ENCODE peak calls at places on chromosomes 1 and 21, in five cellular contexts. One of them, this sample, is unnamed.

GRCh38 chr1:97094257-97094972 is 372.8 kb downstream of the PTBP2 start:
- DNase-seq in NCI-H446 treated with DMSO at 0.1 percent for 48 hours: no peak
- DNase-seq in activated T-cell treated with anti-CD3 and anti-CD28 coated beads, Interleukin-2, amount 50 U/mL, for 4 hours: no peak
- DNase-seq in putamen: no peak
- DNase-seq in stimulated activated CD4-positive, alpha-beta T cell treated with anti-CD3 and anti-CD28 coated beads, Interleukin-4, amount 100 ng/mL, for 48 hours: no peak
- DNase-seq in this sample: no peak

GRCh38 chr21:34129039-34129891 is 55.9 kb downstream of the MRPS6 start:
- DNase-seq in NCI-H446 treated with DMSO at 0.1 percent for 48 hours: peak; percentile 62
- DNase-seq in activated T-cell treated with anti-CD3 and anti-CD28 coated beads, Interleukin-2, amount 50 U/mL, for 4 hours: peak; percentile 54
- DNase-seq in putamen: peak; percentile 69
- DNase-seq in stimulated activated CD4-positive, alpha-beta T cell treated with anti-CD3 and anti-CD28 coated beads, Interleukin-4, amount 100 ng/mL, for 48 hours: peak; percentile 56
- DNase-seq in this sample: peak; percentile 94

GRCh38 chr1:54238353-54239040 is 38.5 kb downstream of the MRPL37 start:
- DNase-seq in NCI-H446 treated with DMSO at 0.1 percent for 48 hours: no peak
- DNase-seq in activated T-cell treated with anti-CD3 and anti-CD28 coated beads, Interleukin-2, amount 50 U/mL, for 4 hours: no peak
- DNase-seq in putamen: no peak
- DNase-seq in stimulated activated CD4-positive, alpha-beta T cell treated with anti-CD3 and anti-CD28 coated beads, Interleukin-4, amount 100 ng/mL, for 48 hours: no peak
- DNase-seq in this sample: no peak

GRCh38 chr1:59071289-59071688 is 225.6 kb upstream of the FGGY start:
- DNase-seq in NCI-H446 treated with DMSO at 0.1 percent for 48 hours: no peak
- DNase-seq in activated T-cell treated with anti-CD3 and anti-CD28 coated beads, Interleukin-2, amount 50 U/mL, for 4 hours: no peak
- DNase-seq in putamen: no peak
- DNase-seq in stimulated activated CD4-positive, alpha-beta T cell treated with anti-CD3 and anti-CD28 coated beads, Interleukin-4, amount 100 ng/mL, for 48 hours: no peak
- DNase-seq in this sample: no peak

GRCh38 chr1:235588916-235589515 is 60.6 kb downstream of the GNG4 start:
- DNase-seq in NCI-H446 treated with DMSO at 0.1 percent for 48 hours: no peak
- DNase-seq in activated T-cell treated with anti-CD3 and anti-CD28 coated beads, Interleukin-2, amount 50 U/mL, for 4 hours: no peak
- DNase-seq in putamen: no peak
- DNase-seq in stimulated activated CD4-positive, alpha-beta T cell treated with anti-CD3 and anti-CD28 coated beads, Interleukin-4, amount 100 ng/mL, for 48 hours: no peak
- DNase-seq in this sample: no peak

GRCh38 chr1:27873671-27874384 is 1.5 kb downstream of the THEMIS2 start:
- DNase-seq in NCI-H446 treated with DMSO at 0.1 percent for 48 hours: no peak
- DNase-seq in activated T-cell treated with anti-CD3 and anti-CD28 coated beads, Interleukin-2, amount 50 U/mL, for 4 hours: no peak
- DNase-seq in putamen: no peak
- DNase-seq in stimulated activated CD4-positive, alpha-beta T cell treated with anti-CD3 and anti-CD28 coated beads, Interleukin-4, amount 100 ng/mL, for 48 hours: no peak
- DNase-seq in this sample: no peak

GRCh38 chr1:189021577-189021976 is 1456.1 kb downstream of the BRINP3 start:
- DNase-seq in NCI-H446 treated with DMSO at 0.1 percent for 48 hours: no peak
- DNase-seq in activated T-cell treated with anti-CD3 and anti-CD28 coated beads, Interleukin-2, amount 50 U/mL, for 4 hours: no peak
- DNase-seq in putamen: no peak
- DNase-seq in stimulated activated CD4-positive, alpha-beta T cell treated with anti-CD3 and anti-CD28 coated beads, Interleukin-4, amount 100 ng/mL, for 48 hours: no peak
- DNase-seq in this sample: no peak

GRCh38 chr1:61139324-61140055 is 57.1 kb downstream of the NFIA start:
- DNase-seq in NCI-H446 treated with DMSO at 0.1 percent for 48 hours: no peak
- DNase-seq in activated T-cell treated with anti-CD3 and anti-CD28 coated beads, Interleukin-2, amount 50 U/mL, for 4 hours: no peak
- DNase-seq in putamen: no peak
- DNase-seq in stimulated activated CD4-positive, alpha-beta T cell treated with anti-CD3 and anti-CD28 coated beads, Interleukin-4, amount 100 ng/mL, for 48 hours: no peak
- DNase-seq in this sample: no peak

GRCh38 chr21:46247699-46248460 is 19.3 kb upstream of the LSS start:
- DNase-seq in NCI-H446 treated with DMSO at 0.1 percent for 48 hours: peak; percentile 22
- DNase-seq in activated T-cell treated with anti-CD3 and anti-CD28 coated beads, Interleukin-2, amount 50 U/mL, for 4 hours: no peak
- DNase-seq in putamen: no peak
- DNase-seq in stimulated activated CD4-positive, alpha-beta T cell treated with anti-CD3 and anti-CD28 coated beads, Interleukin-4, amount 100 ng/mL, for 48 hours: no peak
- DNase-seq in this sample: peak; percentile 25

GRCh38 chr1:177119311-177119710 is 45.2 kb downstream of the ASTN1 start:
- DNase-seq in NCI-H446 treated with DMSO at 0.1 percent for 48 hours: no peak
- DNase-seq in activated T-cell treated with anti-CD3 and anti-CD28 coated beads, Interleukin-2, amount 50 U/mL, for 4 hours: no peak
- DNase-seq in putamen: no peak
- DNase-seq in stimulated activated CD4-positive, alpha-beta T cell treated with anti-CD3 and anti-CD28 coated beads, Interleukin-4, amount 100 ng/mL, for 48 hours: no peak
- DNase-seq in this sample: peak; percentile 79

GRCh38 chr1:63042278-63042677 is 258.3 kb downstream of the ATG4C start:
- DNase-seq in NCI-H446 treated with DMSO at 0.1 percent for 48 hours: no peak
- DNase-seq in activated T-cell treated with anti-CD3 and anti-CD28 coated beads, Interleukin-2, amount 50 U/mL, for 4 hours: no peak
- DNase-seq in putamen: no peak
- DNase-seq in stimulated activated CD4-positive, alpha-beta T cell treated with anti-CD3 and anti-CD28 coated beads, Interleukin-4, amount 100 ng/mL, for 48 hours: no peak
- DNase-seq in this sample: no peak

GRCh38 chr1:212951058-212951923 is 950 bp downstream of the VASH2 start:
- DNase-seq in NCI-H446 treated with DMSO at 0.1 percent for 48 hours: no peak
- DNase-seq in activated T-cell treated with anti-CD3 and anti-CD28 coated beads, Interleukin-2, amount 50 U/mL, for 4 hours: no peak
- DNase-seq in putamen: no peak
- DNase-seq in stimulated activated CD4-positive, alpha-beta T cell treated with anti-CD3 and anti-CD28 coated beads, Interleukin-4, amount 100 ng/mL, for 48 hours: no peak
- DNase-seq in this sample: no peak

GRCh38 chr21:32886339-32886738 is 114.8 kb upstream of the PAXBP1 start:
- DNase-seq in NCI-H446 treated with DMSO at 0.1 percent for 48 hours: no peak
- DNase-seq in activated T-cell treated with anti-CD3 and anti-CD28 coated beads, Interleukin-2, amount 50 U/mL, for 4 hours: peak; percentile 11
- DNase-seq in putamen: no peak
- DNase-seq in stimulated activated CD4-positive, alpha-beta T cell treated with anti-CD3 and anti-CD28 coated beads, Interleukin-4, amount 100 ng/mL, for 48 hours: peak; percentile 6
- DNase-seq in this sample: no peak

GRCh38 chr1:165173409-165173808 is 183.1 kb downstream of the LMX1A start:
- DNase-seq in NCI-H446 treated with DMSO at 0.1 percent for 48 hours: no peak
- DNase-seq in activated T-cell treated with anti-CD3 and anti-CD28 coated beads, Interleukin-2, amount 50 U/mL, for 4 hours: no peak
- DNase-seq in putamen: no peak
- DNase-seq in stimulated activated CD4-positive, alpha-beta T cell treated with anti-CD3 and anti-CD28 coated beads, Interleukin-4, amount 100 ng/mL, for 48 hours: no peak
- DNase-seq in this sample: no peak

GRCh38 chr1:3606779-3607702 is 4.3 kb downstream of the MEGF6 start:
- DNase-seq in NCI-H446 treated with DMSO at 0.1 percent for 48 hours: no peak
- DNase-seq in activated T-cell treated with anti-CD3 and anti-CD28 coated beads, Interleukin-2, amount 50 U/mL, for 4 hours: no peak
- DNase-seq in putamen: no peak
- DNase-seq in stimulated activated CD4-positive, alpha-beta T cell treated with anti-CD3 and anti-CD28 coated beads, Interleukin-4, amount 100 ng/mL, for 48 hours: no peak
- DNase-seq in this sample: no peak

This sample was measured in G401.